ENCODE peak calls at places on chromosomes 13 and 19, in four cellular contexts. R is choroid plexus epithelial cell, Y is non-pigmented ciliary epithelial cell, O is OCI-M1. U is an unnamed sample.

GRCh38 chr13:30607908-30608307 is 9.8 kb upstream of the USPL1 start:
- DNase-seq in R (no peak), Y (no peak), O (no peak), U (peak; percentile 22)

GRCh38 chr13:48578516-48579166 is 45.8 kb upstream of the RCBTB2 start:
- DNase-seq in R (no peak), Y (no peak), O (peak; percentile 55), U (peak; percentile 38)

GRCh38 chr19:50030225-50030624 is 4.4 kb downstream of the ZNF473 start:
- DNase-seq in R (no peak), Y (no peak), O (no peak), U (peak; percentile 88)

GRCh38 chr19:41698746-41699230 is 9.6 kb upstream of the CEACAM5 start:
- DNase-seq in R (no peak), Y (no peak), O (peak; percentile 21), U (peak; percentile 96)

GRCh38 chr19:42024622-42025111 is 30.6 kb upstream of the ATP1A3 start:
- DNase-seq in R (no peak), Y (no peak), O (no peak), U (no peak)

GRCh38 chr13:73369095-73369494 is 310.3 kb downstream of the KLF5 start:
- DNase-seq in R (no peak), Y (no peak), O (no peak), U (no peak)

GRCh38 chr19:18789883-18790565 is 1.1 kb downstream of the COMP start:
- DNase-seq in R (peak; percentile 17), Y (no peak), O (no peak), U (peak; percentile 60)

GRCh38 chr19:35264281-35265125 is 4.3 kb upstream of the USF2 start:
- DNase-seq in R (no peak), Y (no peak), O (peak; percentile 32), U (peak; percentile 30)

GRCh38 chr19:16447015-16447384 is 24.8 kb downstream of the EPS15L1 start:
- DNase-seq in R (peak; percentile 97), Y (peak; percentile 70), O (peak; percentile 96), U (peak; percentile 95)

GRCh38 chr13:113020323-113021080 is 51.5 kb downstream of the MCF2L start:
- DNase-seq in R (no peak), Y (no peak), O (no peak), U (peak; percentile 93)

GRCh38 chr19:10604460-10604980 is 17.4 kb upstream of the AP1M2 start:
- DNase-seq in R (no peak), Y (no peak), O (no peak), U (no peak)

GRCh38 chr13:33194820-33195692 is 90.5 kb downstream of the STARD13 start:
- DNase-seq in R (peak; percentile 99), Y (peak; percentile 89), O (no peak), U (no peak)

GRCh38 chr19:45468159-45468651 is 409 bp downstream of the FOSB start:
- DNase-seq in R (peak; percentile 42), Y (no peak), O (peak; percentile 61), U (no peak)

GRCh38 chr13:112325941-112326645 is 50.1 kb upstream of the SPACA7 start:
- DNase-seq in R (no peak), Y (no peak), O (no peak), U (no peak)

GRCh38 chr13:20053891-20054290 is 95.4 kb downstream of the ZMYM2 start:
- DNase-seq in R (no peak), Y (no peak), O (no peak), U (no peak)

GRCh38 chr19:33904681-33905080 is 108.0 kb downstream of the KCTD15 start:
- DNase-seq in R (peak; percentile 93), Y (peak; percentile 5), O (no peak), U (no peak)

GRCh38 chr13:84662503-84662902 is 780.2 kb upstream of the SLITRK1 start:
- DNase-seq in R (no peak), Y (no peak), O (peak; percentile 71), U (no peak)

GRCh38 chr19:8640402-8641004 is 10.1 kb downstream of the NFILZ start:
- DNase-seq in R (no peak), Y (no peak), O (no peak), U (peak; percentile 100)

GRCh38 chr19:372306-372890 is 27.8 kb upstream of the MIER2 start:
- DNase-seq in R (peak; percentile 84), Y (peak; percentile 8), O (no peak), U (no peak)

GRCh38 chr19:48881741-48882657 is 9.8 kb downstream of the PPP1R15A start:
- DNase-seq in R (peak; percentile 23), Y (no peak), O (peak; percentile 58), U (peak; percentile 63)

GRCh38 chr13:25232937-25233515 is 54.3 kb downstream of the MTMR6 start:
- DNase-seq in R (peak; percentile 52), Y (no peak), O (peak; percentile 58), U (peak; percentile 40)

GRCh38 chr19:53467138-53467502 is 413 bp upstream of the ZNF813 start:
- DNase-seq in R (no peak), Y (no peak), O (no peak), U (no peak)

GRCh38 chr19:3346677-3347353 is 19.6 kb upstream of the NFIC start:
- DNase-seq in R (no peak), Y (no peak), O (no peak), U (no peak)

GRCh38 chr19:11227201-11227886 is 12.1 kb upstream of the ANGPTL8 start:
- DNase-seq in R (peak; percentile 13), Y (no peak), O (peak; percentile 52), U (no peak)

GRCh38 chr13:31639443-31640163 is 99.7 kb upstream of the RXFP2 start:
- DNase-seq in R (peak; percentile 38), Y (no peak), O (no peak), U (no peak)

GRCh38 chr19:54335979-54336892 is 2.7 kb downstream of the LILRA4 start:
- DNase-seq in R (no peak), Y (no peak), O (no peak), U (no peak)

U was measured in MV-4-11.